ENCODE peak calls at places on chromosomes 5 and 9, in four cellular contexts. One of them, this sample, is unnamed.

GRCh38 chr5:66072031-66072430 is 72.1 kb upstream of the SREK1 start:
- DNase-seq in GM23338: no peak
- DNase-seq in HepG2: no peak
- DNase-seq in WTC11: no peak
- DNase-seq in this sample: no peak

GRCh38 chr9:92141144-92142129 is 26.2 kb upstream of the SPTLC1 start:
- DNase-seq in GM23338: peak
- DNase-seq in HepG2: no peak
- DNase-seq in WTC11: peak
- DNase-seq in this sample: peak

GRCh38 chr9:129557192-129558036 is 63.5 kb downstream of the C9orf50 start:
- DNase-seq in GM23338: peak
- DNase-seq in HepG2: peak
- DNase-seq in WTC11: peak
- DNase-seq in this sample: no peak

GRCh38 chr5:109281136-109281690 is 128.6 kb downstream of the PJA2 start:
- DNase-seq in GM23338: no peak
- DNase-seq in HepG2: no peak
- DNase-seq in WTC11: no peak
- DNase-seq in this sample: no peak

GRCh38 chr9:133055788-133056420 is 5.9 kb upstream of the CEL start:
- DNase-seq in GM23338: no peak
- DNase-seq in HepG2: no peak
- DNase-seq in WTC11: no peak
- DNase-seq in this sample: no peak

GRCh38 chr5:34684281-34684979 is 28.3 kb downstream of the RAI14 start:
- DNase-seq in GM23338: peak
- DNase-seq in HepG2: peak
- DNase-seq in WTC11: no peak
- DNase-seq in this sample: no peak

GRCh38 chr5:102921341-102922047 is 166.4 kb downstream of the PAM start:
- DNase-seq in GM23338: no peak
- DNase-seq in HepG2: no peak
- DNase-seq in WTC11: no peak
- DNase-seq in this sample: no peak

GRCh38 chr9:114552716-114553115 is 34.9 kb upstream of the ATP6V1G1 start:
- DNase-seq in GM23338: no peak
- DNase-seq in HepG2: no peak
- DNase-seq in WTC11: no peak
- DNase-seq in this sample: no peak

GRCh38 chr5:180353226-180353962 is at the start of gene GFPT2:
- DNase-seq in GM23338: peak
- DNase-seq in HepG2: peak
- DNase-seq in WTC11: peak
- DNase-seq in this sample: peak

GRCh38 chr5:177474094-177474493 is 660 bp upstream of the DBN1 start:
- DNase-seq in GM23338: no peak
- DNase-seq in HepG2: no peak
- DNase-seq in WTC11: no peak
- DNase-seq in this sample: no peak

GRCh38 chr5:68641211-68641610 is 425.7 kb downstream of the PIK3R1 start:
- DNase-seq in GM23338: no peak
- DNase-seq in HepG2: no peak
- DNase-seq in WTC11: no peak
- DNase-seq in this sample: no peak

DNA sequence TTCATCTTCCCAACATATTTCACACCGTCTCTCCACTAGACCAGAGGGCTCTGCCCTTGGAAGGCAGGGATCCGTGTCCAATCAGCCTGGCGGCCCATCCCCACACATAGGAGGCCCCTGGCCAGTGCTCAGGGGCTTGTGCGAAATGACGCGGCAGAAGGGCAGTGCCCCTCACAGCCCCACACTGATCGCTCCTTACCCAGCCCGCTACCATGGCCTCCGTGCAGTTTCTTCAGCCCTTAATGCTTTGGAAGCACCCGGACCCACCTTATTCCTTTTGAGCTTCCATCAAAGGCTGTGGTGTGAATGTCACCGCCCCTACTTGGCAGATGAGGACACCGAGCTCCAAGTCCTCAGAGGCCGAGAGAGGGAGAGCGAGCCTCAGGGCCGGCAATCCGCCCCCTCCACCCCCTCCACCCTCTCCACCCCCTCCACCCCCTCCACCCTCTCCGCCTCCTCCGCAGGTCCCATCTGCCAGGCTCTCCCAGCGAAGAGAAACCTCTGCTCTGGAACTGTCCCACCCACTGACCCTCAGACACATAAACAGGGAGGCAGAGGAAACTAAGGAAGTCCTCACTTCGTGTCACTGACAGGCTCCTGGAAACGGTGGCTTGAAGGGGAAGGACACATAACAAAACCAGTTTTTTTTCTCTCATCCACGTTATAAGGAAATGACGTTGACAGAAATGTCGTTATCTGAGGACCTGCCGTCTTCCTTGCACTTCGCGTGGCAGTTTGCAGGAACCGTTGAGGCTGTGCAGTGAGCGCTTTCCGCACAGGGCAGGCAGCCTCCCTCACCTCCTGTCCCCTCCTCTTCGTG is 13.9 kb downstream of the QSOX2 start:
- DNase-seq in GM23338: no peak
- DNase-seq in HepG2: no peak
- DNase-seq in WTC11: no peak
- DNase-seq in this sample: peak
- TF ChIP-seq CREB1 in GM23338: no peak
- TF ChIP-seq CREB1 in HepG2: no peak
- TF ChIP-seq CREB1 in WTC11: no peak
- TF ChIP-seq CREB1 in this sample: no peak

GRCh38 chr5:73726071-73726470 is 100.1 kb downstream of the ARHGEF28 start:
- DNase-seq in GM23338: no peak
- DNase-seq in HepG2: no peak
- DNase-seq in WTC11: no peak
- DNase-seq in this sample: no peak

GRCh38 chr5:73727470-73727869 is 101.5 kb downstream of the ARHGEF28 start:
- DNase-seq in GM23338: no peak
- DNase-seq in HepG2: no peak
- DNase-seq in WTC11: no peak
- DNase-seq in this sample: no peak

GRCh38 chr5:73729329-73729728 is 103.3 kb downstream of the ARHGEF28 start:
- DNase-seq in GM23338: no peak
- DNase-seq in HepG2: peak
- DNase-seq in WTC11: no peak
- DNase-seq in this sample: no peak

GRCh38 chr5:73726606-73727231 is 100.7 kb downstream of the ARHGEF28 start:
- DNase-seq in GM23338: no peak
- DNase-seq in HepG2: no peak
- DNase-seq in WTC11: no peak
- DNase-seq in this sample: no peak

DNA sequence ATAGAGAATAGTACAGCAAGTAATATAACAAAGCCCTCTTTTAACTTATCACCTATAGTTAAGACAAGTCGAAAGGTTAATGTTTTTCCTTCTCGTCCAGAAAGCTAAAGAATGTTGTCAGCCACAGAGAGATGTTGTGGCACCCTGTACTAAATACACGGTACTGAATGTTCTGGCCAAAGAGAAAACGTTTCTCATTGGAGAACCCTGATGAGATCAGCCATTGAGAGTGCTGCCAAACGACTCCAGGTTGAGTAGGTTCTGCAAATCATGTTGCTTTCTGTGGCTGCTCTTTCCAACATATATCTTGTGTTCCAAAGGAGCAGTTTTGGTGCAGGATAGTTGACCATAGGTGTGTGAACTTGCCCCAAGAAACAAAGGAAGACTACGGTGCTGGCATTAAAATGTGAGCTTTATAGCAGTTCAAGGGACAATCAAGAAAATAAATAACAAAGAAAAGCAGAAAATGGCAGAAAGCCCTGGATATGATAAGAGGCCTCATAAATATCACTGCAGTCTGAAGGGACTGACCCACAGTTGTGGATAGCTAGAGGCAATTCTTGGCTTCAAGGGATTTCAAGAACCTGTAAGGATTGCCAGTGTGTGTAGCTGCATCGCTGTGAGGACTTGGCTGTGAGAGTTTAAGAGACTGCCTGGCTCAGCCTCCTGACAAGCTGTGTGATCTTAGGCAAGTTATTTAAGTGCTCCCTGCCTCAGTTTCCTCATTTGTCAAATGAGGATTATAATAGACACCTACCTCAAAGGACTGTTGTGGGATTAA is 102.7 kb downstream of the ARHGEF28 start:
- DNase-seq in GM23338: no peak
- DNase-seq in HepG2: no peak
- DNase-seq in WTC11: no peak
- DNase-seq in this sample: no peak
- TF ChIP-seq CREB1 in GM23338: no peak
- TF ChIP-seq CREB1 in HepG2: no peak
- TF ChIP-seq CREB1 in WTC11: no peak
- TF ChIP-seq CREB1 in this sample: no peak

GRCh38 chr9:135512904-135513303 is 8.3 kb upstream of the LCN1 start:
- DNase-seq in GM23338: no peak
- DNase-seq in HepG2: no peak
- DNase-seq in WTC11: peak
- DNase-seq in this sample: no peak
- TF ChIP-seq CREB1 in GM23338: no peak
- TF ChIP-seq CREB1 in HepG2: no peak
- TF ChIP-seq CREB1 in WTC11: no peak
- TF ChIP-seq CREB1 in this sample: no peak

GRCh38 chr5:10723519-10723918 is 37.5 kb downstream of the DAP start:
- DNase-seq in GM23338: no peak
- DNase-seq in HepG2: no peak
- DNase-seq in WTC11: no peak
- DNase-seq in this sample: no peak

GRCh38 chr5:10725636-10726035 is 35.4 kb downstream of the DAP start:
- DNase-seq in GM23338: no peak
- DNase-seq in HepG2: no peak
- DNase-seq in WTC11: no peak
- DNase-seq in this sample: no peak

GRCh38 chr5:10724799-10725507 is 36.1 kb downstream of the DAP start:
- DNase-seq in GM23338: peak
- DNase-seq in HepG2: peak
- DNase-seq in WTC11: peak
- DNase-seq in this sample: peak

GRCh38 chr5:10715605-10716004 is 45.4 kb downstream of the DAP start:
- DNase-seq in GM23338: no peak
- DNase-seq in HepG2: no peak
- DNase-seq in WTC11: no peak
- DNase-seq in this sample: no peak

DNA sequence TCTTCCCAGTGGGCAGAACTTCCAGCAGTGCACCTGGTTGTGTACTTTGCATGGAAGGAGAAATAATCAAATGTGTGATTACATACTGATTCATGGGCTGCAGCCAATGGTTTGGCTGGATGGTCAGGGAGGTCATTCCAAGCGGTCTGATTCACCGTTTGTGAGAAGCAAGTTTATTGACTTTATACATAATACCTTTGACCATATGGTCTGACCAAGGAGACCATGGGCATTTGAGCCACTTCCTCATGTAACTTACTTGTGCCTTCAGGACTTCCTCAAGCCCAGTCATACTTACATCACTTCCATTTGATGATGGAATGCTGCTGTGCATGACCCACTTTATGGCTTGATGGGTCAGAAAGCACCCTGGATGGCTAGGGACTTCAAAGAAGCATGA is 41.1 kb downstream of the DAP start:
- DNase-seq in GM23338: no peak
- DNase-seq in HepG2: no peak
- DNase-seq in WTC11: no peak
- DNase-seq in this sample: no peak
- TF ChIP-seq CREB1 in GM23338: no peak
- TF ChIP-seq CREB1 in HepG2: no peak
- TF ChIP-seq CREB1 in WTC11: no peak
- TF ChIP-seq CREB1 in this sample: no peak

GRCh38 chr5:154857091-154857533 is 1.3 kb upstream of the CNOT8 start:
- DNase-seq in GM23338: peak
- DNase-seq in HepG2: no peak
- DNase-seq in WTC11: no peak
- DNase-seq in this sample: no peak
- TF ChIP-seq CREB1 in GM23338: no peak
- TF ChIP-seq CREB1 in HepG2: no peak
- TF ChIP-seq CREB1 in WTC11: no peak
- TF ChIP-seq CREB1 in this sample: no peak

GRCh38 chr9:116516456-116516855 is 170.6 kb upstream of the TRIM32 start:
- DNase-seq in GM23338: no peak
- DNase-seq in HepG2: no peak
- DNase-seq in WTC11: no peak
- DNase-seq in this sample: no peak
- TF ChIP-seq CREB1 in GM23338: no peak
- TF ChIP-seq CREB1 in HepG2: no peak
- TF ChIP-seq CREB1 in WTC11: no peak
- TF ChIP-seq CREB1 in this sample: no peak